ENCODE peak calls at places on chromosomes 11 and 22, in seven cellular contexts. Y is nucleus accumbens, S is memory B cell, N is GM10248, W is ELR, D is iris pigment epithelial cell, A is HCT116. B is an unnamed sample.

GRCh38 chr22:44097263-44098020 is 73.3 kb downstream of the PARVB start:
- DNase-seq in Y (no peak), S (no peak), N (no peak), W (no peak), D (no peak), A (no peak), B (no peak)

GRCh38 chr22:41302016-41302767 is 867 bp downstream of the ZC3H7B start:
- DNase-seq in Y (no peak), S (no peak), N (peak; percentile 39), W (peak; percentile 38), D (no peak), A (no peak), B (no peak)

GRCh38 chr22:20464096-20464614 is 26.5 kb upstream of the SCARF2 start:
- DNase-seq in Y (no peak), S (peak; percentile 17), N (peak; percentile 52), W (no peak), D (no peak), A (no peak), B (no peak)

GRCh38 chr11:9203715-9204311 is 61.3 kb downstream of the DENND5A start:
- DNase-seq in Y (no peak), S (no peak), N (no peak), W (no peak), D (no peak), A (no peak), B (no peak)

GRCh38 chr11:3136542-3137455 is 28.3 kb downstream of the OSBPL5 start:
- DNase-seq in Y (no peak), S (no peak), N (no peak), W (no peak), D (no peak), A (no peak), B (no peak)

GRCh38 chr22:33889748-33890147 is 30.5 kb downstream of the LARGE1 start:
- DNase-seq in Y (no peak), S (no peak), N (no peak), W (no peak), D (no peak), A (no peak), B (no peak)

GRCh38 chr11:4673781-4674180 is 23.9 kb downstream of the OR51E2 start:
- DNase-seq in Y (no peak), S (no peak), N (no peak), W (no peak), D (no peak), A (no peak), B (no peak)

GRCh38 chr22:37639070-37639760 is at the start of gene SH3BP1:
- DNase-seq in Y (no peak), S (no peak), N (peak; percentile 81), W (peak; percentile 68), D (no peak), A (no peak), B (no peak)

GRCh38 chr11:95716266-95716665 is 73.3 kb downstream of the FAM76B start:
- DNase-seq in Y (no peak), S (no peak), N (no peak), W (no peak), D (no peak), A (no peak), B (no peak)

GRCh38 chr11:113114452-113115027 is 153.3 kb downstream of the NCAM1 start:
- DNase-seq in Y (peak; percentile 25), S (no peak), N (no peak), W (peak; percentile 50), D (peak; percentile 71), A (no peak), B (peak; percentile 61)

GRCh38 chr22:30196867-30197336 is 49.7 kb downstream of the LIF start:
- DNase-seq in Y (no peak), S (no peak), N (no peak), W (no peak), D (no peak), A (no peak), B (no peak)

GRCh38 chr22:17268501-17269223 is 49.4 kb upstream of the ADA2 start:
- DNase-seq in Y (no peak), S (no peak), N (no peak), W (no peak), D (no peak), A (no peak), B (no peak)

GRCh38 chr11:34151916-34152845 is 46.8 kb downstream of the NAT10 start:
- DNase-seq in Y (no peak), S (no peak), N (no peak), W (no peak), D (no peak), A (no peak), B (no peak)

B was measured in fibroblast of villous mesenchyme.